ENCODE peak calls at places on chromosomes 1 and 21, in six cellular contexts. G is stimulated activated naive B cell treated with anti-CD40 and anti-IgM and Interleukin-4, amounts not matched to agents 10 μg/mL and 1 μg/mL and 100 μg/mL, for 72 hours; Y is PC-9; I is NCI-H187 treated with DMSO at 0.1 percent for 48 hours; V is stimulated activated CD8-positive, alpha-beta memory T cell treated with anti-CD3 and anti-CD28 coated beads, Interleukin-4, amount 100 ng/mL, for 1 hour; O is NCI-H460. Q is an unnamed sample.
A peak's percentile ranks its signal among the peaks of the same experiment; 100 is the strongest.

GRCh38 chr1:181094813-181095212 is 6.3 kb downstream of the IER5 start:
- DNase-seq in G (no peak), Y (peak; percentile 36), I (no peak), V (no peak), O (no peak), Q (no peak)

GRCh38 chr1:154798645-154799044 is 71.4 kb downstream of the KCNN3 start:
- DNase-seq in G (no peak), Y (no peak), I (no peak), V (no peak), O (no peak), Q (no peak)

GRCh38 chr1:62178372-62178771 is 16.3 kb upstream of the L1TD1 start:
- DNase-seq in G (no peak), Y (no peak), I (no peak), V (no peak), O (no peak), Q (no peak)

GRCh38 chr1:108033486-108034081 is 68.6 kb upstream of the VAV3 start:
- DNase-seq in G (no peak), Y (no peak), I (no peak), V (no peak), O (no peak), Q (no peak)

GRCh38 chr1:198007011-198007410 is 89.8 kb downstream of the LHX9 start:
- DNase-seq in G (no peak), Y (no peak), I (no peak), V (no peak), O (no peak), Q (no peak)

GRCh38 chr1:67307251-67308060 is at the start of gene IL12RB2:
- DNase-seq in G (no peak), Y (no peak), I (no peak), V (no peak), O (no peak), Q (peak; percentile 33)

GRCh38 chr1:243473281-243474210 is 217.7 kb downstream of the SDCCAG8 start:
- DNase-seq in G (no peak), Y (no peak), I (no peak), V (no peak), O (no peak), Q (no peak)

GRCh38 chr21:39891111-39891510 is 23.9 kb downstream of the PCP4 start:
- DNase-seq in G (no peak), Y (no peak), I (no peak), V (no peak), O (no peak), Q (no peak)

GRCh38 chr1:167171286-167171929 is 49.3 kb upstream of the POU2F1 start:
- DNase-seq in G (no peak), Y (no peak), I (no peak), V (no peak), O (no peak), Q (no peak)

GRCh38 chr1:65317866-65318653 is 8.7 kb downstream of the DNAJC6 start:
- DNase-seq in G (no peak), Y (no peak), I (no peak), V (no peak), O (no peak), Q (no peak)